ENCODE peak calls at places on chromosomes 6 and 20, in seven cellular contexts. L is H1, E is GM12878, Y is HepG2, B is HCT116, G is K562, U is SK-N-SH. I is an unnamed sample. For H3K27me3, the result is how much of the 10 kb centered on the place peaks cover.

GRCh38 chr6:169171951-169172350 is 81.7 kb downstream of the THBS2 start:
- DNase-seq in L (no peak), E (no peak), Y (no peak), B (no peak), G (no peak), U (no peak), I (no peak)

GRCh38 chr6:44180886-44181285 is 22.3 kb downstream of the CAPN11 start:
- DNase-seq in L (no peak), E (no peak), Y (no peak), B (no peak), G (no peak), U (no peak), I (no peak)

GRCh38 chr6:133040025-133040838 is 200.9 kb upstream of the EYA4 start:
- DNase-seq in L (no peak), E (no peak), Y (peak), B (peak), G (no peak), U (peak), I (peak)

GRCh38 chr6:17600527-17601388 is 656 bp downstream of the FAM8A1 start:
- DNase-seq in L (peak), E (no peak), Y (peak), B (no peak), G (peak), U (peak), I (no peak)

GRCh38 chr20:22403860-22404608 is 180.3 kb downstream of the FOXA2 start:
- DNase-seq in L (no peak), E (no peak), Y (peak), B (no peak), G (no peak), U (no peak), I (no peak)

GRCh38 chr20:32252189-32252588 is 25.3 kb upstream of the KIF3B start:
- DNase-seq in L (no peak), E (no peak), Y (no peak), B (no peak), G (no peak), U (no peak), I (no peak)

GRCh38 chr6:15351631-15352030 is 105.8 kb downstream of the JARID2 start:
- DNase-seq in L (no peak), E (no peak), Y (no peak), B (no peak), G (no peak), U (no peak), I (no peak)

GRCh38 chr6:116022841-116023380 is 37.8 kb downstream of the FRK start:
- DNase-seq in L (no peak), E (no peak), Y (no peak), B (no peak), G (no peak), U (no peak), I (no peak)

GRCh38 chr6:140809694-140810101 is 1323.0 kb upstream of the GJE1 start:
- DNase-seq in L (no peak), E (peak), Y (no peak), B (no peak), G (no peak), U (no peak), I (no peak)

DNA sequence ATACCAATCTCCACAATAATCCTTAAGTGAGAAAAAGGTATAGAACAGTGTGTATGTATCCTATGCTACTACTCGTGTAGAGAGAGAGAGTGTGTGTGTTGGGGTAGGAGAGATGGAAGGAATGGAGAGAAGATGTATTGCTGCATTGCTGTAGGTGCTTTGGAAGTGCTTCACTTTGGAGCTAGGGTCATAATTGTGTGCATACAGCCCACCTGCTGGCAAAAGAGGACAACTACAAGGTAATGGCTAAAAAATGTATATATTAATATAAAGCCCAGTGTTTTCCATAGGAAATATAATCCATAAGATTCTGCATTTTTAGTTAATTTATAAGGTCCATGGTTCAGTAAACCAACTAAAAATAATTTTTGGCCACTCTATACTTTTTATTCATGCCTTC is 36.1 kb downstream of the SERAC1 start:
- DNase-seq in L (no peak), E (no peak), Y (peak), B (no peak), G (peak), U (peak), I (no peak)
- TF ChIP-seq YY1 in L (no peak), E (no peak), Y (no peak), B (no peak), G (no peak), U (no peak), I (no peak)

GRCh38 chr20:58512808-58513552 is 2.2 kb downstream of the APCDD1L start:
- DNase-seq in L (peak), E (no peak), Y (no peak), B (no peak), G (no peak), U (peak), I (no peak)

GRCh38 chr20:58513580-58514285 is 1.5 kb downstream of the APCDD1L start:
- DNase-seq in L (peak), E (no peak), Y (no peak), B (no peak), G (no peak), U (no peak), I (no peak)

GRCh38 chr20:58510921-58511320 is 4.3 kb downstream of the APCDD1L start:
- DNase-seq in L (no peak), E (no peak), Y (no peak), B (no peak), G (no peak), U (no peak), I (no peak)

GRCh38 chr20:58511861-58512260 is 3.3 kb downstream of the APCDD1L start:
- DNase-seq in L (peak), E (no peak), Y (no peak), B (no peak), G (no peak), U (peak), I (no peak)

GRCh38 chr20:58511364-58511763 is 3.8 kb downstream of the APCDD1L start:
- DNase-seq in L (no peak), E (no peak), Y (no peak), B (no peak), G (no peak), U (peak), I (no peak)
- H3K27me3 ChIP-seq in L (under half), E (under half), Y (half or more), B (under half), G (under half), U (under half), I (under half)

GRCh38 chr6:157058574-157058973 is 264.7 kb downstream of the TMEM242 start:
- DNase-seq in L (no peak), E (no peak), Y (no peak), B (no peak), G (no peak), U (no peak), I (no peak)

GRCh38 chr6:157056275-157056674 is 267.0 kb downstream of the TMEM242 start:
- DNase-seq in L (no peak), E (no peak), Y (no peak), B (no peak), G (no peak), U (no peak), I (no peak)

GRCh38 chr6:157055863-157056262 is 267.5 kb downstream of the TMEM242 start:
- DNase-seq in L (no peak), E (no peak), Y (no peak), B (no peak), G (no peak), U (no peak), I (no peak)

GRCh38 chr6:157050537-157051280 is 272.6 kb downstream of the TMEM242 start:
- DNase-seq in L (no peak), E (no peak), Y (no peak), B (no peak), G (no peak), U (peak), I (no peak)

GRCh38 chr6:157054531-157054979 is 268.8 kb downstream of the TMEM242 start:
- DNase-seq in L (no peak), E (no peak), Y (no peak), B (no peak), G (no peak), U (no peak), I (no peak)
- TF ChIP-seq YY1 in L (no peak), E (no peak), Y (no peak), B (no peak), G (no peak), U (no peak), I (no peak)

GRCh38 chr6:12990162-12990561 is 273.6 kb downstream of the PHACTR1 start:
- DNase-seq in L (no peak), E (no peak), Y (no peak), B (no peak), G (no peak), U (no peak), I (no peak)

GRCh38 chr6:12993283-12993898 is 276.8 kb downstream of the PHACTR1 start:
- DNase-seq in L (no peak), E (no peak), Y (no peak), B (no peak), G (no peak), U (no peak), I (no peak)

GRCh38 chr6:12992770-12993169 is 276.2 kb downstream of the PHACTR1 start:
- DNase-seq in L (peak), E (no peak), Y (no peak), B (no peak), G (no peak), U (no peak), I (no peak)

GRCh38 chr6:12991435-12991834 is 274.9 kb downstream of the PHACTR1 start:
- DNase-seq in L (no peak), E (no peak), Y (no peak), B (no peak), G (no peak), U (no peak), I (no peak)

GRCh38 chr6:12987783-12988182 is 271.2 kb downstream of the PHACTR1 start:
- DNase-seq in L (no peak), E (no peak), Y (no peak), B (no peak), G (no peak), U (no peak), I (no peak)
- H3K27me3 ChIP-seq in L (under half), E (under half), Y (under half), B (under half), G (under half), U (under half), I (under half)

GRCh38 chr6:1842334-1842733 is 232.6 kb downstream of the FOXC1 start:
- DNase-seq in L (no peak), E (no peak), Y (no peak), B (no peak), G (no peak), U (no peak), I (no peak)
- TF ChIP-seq YY1 in L (no peak), E (no peak), Y (no peak), B (no peak), G (no peak), U (no peak), I (no peak)

I was measured in NT2/D1.